ENCODE peak calls at places on chromosomes 11 and 22, in ten cellular contexts. R is psoas muscle, T is AG04449, E is PC-3, C is left ventricle myocardium inferior, Z is A549, U is endodermal cell, I is right lobe of liver, V is MM.1S, Q is esophagus squamous epithelium. A is an unnamed sample.

GRCh38 chr11:75878968-75879367 is 64.0 kb downstream of the UVRAG start:
- DNase-seq in R (no peak), T (no peak), E (no peak), C (no peak), Z (no peak), U (no peak), I (no peak), V (no peak), Q (no peak), A (no peak)

GRCh38 chr11:94849836-94850235 is 81.7 kb downstream of the AMOTL1 start:
- DNase-seq in R (no peak), T (no peak), E (no peak), C (peak; percentile 31), Z (no peak), U (no peak), I (no peak), V (no peak), Q (no peak), A (no peak)

GRCh38 chr11:73298233-73298632 is 9.8 kb upstream of the ARHGEF17 start:
- DNase-seq in R (peak; percentile 28), T (no peak), E (no peak), C (no peak), Z (no peak), U (no peak), I (no peak), V (no peak), Q (no peak), A (no peak)

GRCh38 chr11:128544625-128545024 is 42.7 kb downstream of the ETS1 start:
- DNase-seq in R (no peak), T (no peak), E (no peak), C (no peak), Z (no peak), U (no peak), I (no peak), V (no peak), Q (no peak), A (no peak)

GRCh38 chr11:58573451-58574104 is 2.1 kb downstream of the LPXN start:
- DNase-seq in R (peak; percentile 67), T (no peak), E (peak; percentile 96), C (peak; percentile 47), Z (peak; percentile 24), U (no peak), I (peak; percentile 52), V (peak; percentile 60), Q (no peak), A (no peak)

GRCh38 chr22:25085930-25086901 is 113.4 kb upstream of the CRYBB3 start:
- DNase-seq in R (peak; percentile 65), T (no peak), E (no peak), C (peak; percentile 55), Z (no peak), U (no peak), I (no peak), V (peak; percentile 11), Q (no peak), A (no peak)

GRCh38 chr22:33049125-33049729 is 9.0 kb downstream of the SYN3 start:
- DNase-seq in R (peak; percentile 81), T (no peak), E (peak; percentile 44), C (peak; percentile 70), Z (peak; percentile 31), U (peak; percentile 90), I (peak; percentile 70), V (peak; percentile 55), Q (no peak), A (peak; percentile 79)

GRCh38 chr22:49838771-49839717 is 11.4 kb upstream of the BRD1 start:
- DNase-seq in R (peak; percentile 43), T (no peak), E (no peak), C (no peak), Z (no peak), U (peak; percentile 75), I (no peak), V (no peak), Q (no peak), A (peak; percentile 76)

GRCh38 chr11:4076774-4077173 is 17.8 kb upstream of the RRM1 start:
- DNase-seq in R (no peak), T (no peak), E (no peak), C (no peak), Z (no peak), U (no peak), I (no peak), V (no peak), Q (no peak), A (no peak)

GRCh38 chr11:79437274-79437980 is 3.4 kb downstream of the TENM4 start:
- DNase-seq in R (peak; percentile 76), T (no peak), E (no peak), C (peak; percentile 76), Z (no peak), U (peak; percentile 94), I (peak; percentile 34), V (peak; percentile 10), Q (no peak), A (peak; percentile 82)

GRCh38 chr11:45568031-45568430 is 97.4 kb downstream of the CHST1 start:
- DNase-seq in R (no peak), T (no peak), E (no peak), C (no peak), Z (no peak), U (no peak), I (no peak), V (no peak), Q (no peak), A (no peak)

GRCh38 chr22:49367016-49367697 is 460.5 kb downstream of the BRD1 start:
- DNase-seq in R (no peak), T (no peak), E (no peak), C (no peak), Z (no peak), U (no peak), I (no peak), V (no peak), Q (no peak), A (no peak)

GRCh38 chr22:47197735-47198500 is 435.5 kb downstream of the TBC1D22A start:
- DNase-seq in R (peak; percentile 30), T (no peak), E (no peak), C (no peak), Z (no peak), U (peak; percentile 41), I (no peak), V (no peak), Q (no peak), A (peak; percentile 21)

GRCh38 chr22:21698430-21699329 is 32.9 kb downstream of the PPIL2 start:
- DNase-seq in R (peak; percentile 88), T (no peak), E (no peak), C (peak; percentile 70), Z (no peak), U (peak; percentile 66), I (no peak), V (no peak), Q (no peak), A (peak; percentile 57)

GRCh38 chr11:116727990-116728389 is 44.8 kb downstream of the BUD13 start:
- DNase-seq in R (no peak), T (no peak), E (peak; percentile 33), C (no peak), Z (no peak), U (no peak), I (no peak), V (no peak), Q (no peak), A (no peak)

GRCh38 chr11:116730568-116730967 is 42.2 kb downstream of the BUD13 start:
- DNase-seq in R (no peak), T (no peak), E (no peak), C (peak; percentile 28), Z (no peak), U (peak; percentile 40), I (no peak), V (no peak), Q (no peak), A (no peak)

GRCh38 chr11:116730241-116730561 is 42.6 kb downstream of the BUD13 start:
- DNase-seq in R (no peak), T (no peak), E (no peak), C (no peak), Z (no peak), U (no peak), I (no peak), V (no peak), Q (no peak), A (no peak)

GRCh38 chr11:116731097-116731761 is 41.6 kb downstream of the BUD13 start:
- DNase-seq in R (peak; percentile 79), T (no peak), E (peak; percentile 13), C (no peak), Z (no peak), U (peak; percentile 85), I (no peak), V (no peak), Q (no peak), A (peak; percentile 82)

DNA sequence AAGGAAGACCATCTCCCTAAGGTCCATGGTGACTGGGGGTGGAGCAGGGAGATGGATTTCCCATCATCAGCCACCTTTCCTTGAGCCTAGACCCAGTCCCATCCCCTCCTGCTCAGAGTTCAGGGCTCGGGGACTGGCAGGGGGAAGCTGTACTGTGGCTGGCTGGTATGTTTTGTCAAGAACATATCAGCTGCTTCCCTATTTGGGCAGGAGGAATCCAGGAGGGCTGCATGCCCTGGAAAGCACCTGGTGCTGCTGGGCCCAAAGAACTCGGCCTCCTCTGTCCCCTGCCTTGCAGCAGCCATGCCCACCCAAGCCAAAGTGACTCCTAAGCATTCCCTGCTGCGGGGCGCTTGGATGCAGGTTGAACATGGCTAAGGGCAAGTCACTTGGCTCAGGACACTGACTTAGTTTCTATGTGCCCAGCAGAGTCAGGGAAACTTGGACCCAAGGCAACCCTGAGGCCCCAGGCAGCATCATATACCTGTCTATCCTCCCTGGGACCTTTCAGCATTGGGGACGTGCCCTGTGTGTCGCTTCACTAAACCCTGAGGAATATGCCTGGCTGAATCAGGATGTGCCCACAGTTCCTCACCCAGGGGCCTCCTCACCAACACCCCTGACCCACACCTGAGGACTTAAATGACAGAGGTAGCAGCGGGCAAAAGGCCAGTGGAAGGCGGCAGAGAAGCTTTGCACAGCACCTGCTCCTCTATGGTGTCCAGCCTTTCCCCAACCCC is 43.1 kb downstream of the BUD13 start:
- DNase-seq in R (no peak), T (no peak), E (no peak), C (no peak), Z (no peak), U (peak; percentile 29), I (no peak), V (no peak), Q (no peak), A (no peak)
- TF ChIP-seq CTCF in R (no peak), T (no peak), E (no peak), C (no peak), Z (no peak), U (no peak), I (no peak), V (no peak), Q (no peak), A (no peak)

GRCh38 chr11:119341222-119342022 is 739 bp upstream of the C1QTNF5 start:
- DNase-seq in R (no peak), T (no peak), E (no peak), C (no peak), Z (no peak), U (peak; percentile 66), I (no peak), V (no peak), Q (no peak), A (peak; percentile 72)
- TF ChIP-seq CTCF in R (no peak), T (no peak), E (no peak), C (no peak), Z (no peak), U (no peak), I (no peak), V (no peak), Q (no peak), A (no peak)

GRCh38 chr11:86632499-86633269 is 39.7 kb downstream of the ME3 start:
- DNase-seq in R (peak; percentile 59), T (peak; percentile 85), E (peak; percentile 92), C (no peak), Z (peak; percentile 89), U (peak; percentile 89), I (no peak), V (no peak), Q (no peak), A (peak; percentile 77)
- TF ChIP-seq CTCF in R (peak; percentile 23), T (peak; percentile 52), E (peak; percentile 28), C (peak; percentile 43), Z (peak; percentile 53), U (peak; percentile 70), I (peak; percentile 6), V (no peak), Q (peak; percentile 31), A (peak; percentile 50)

GRCh38 chr22:30823015-30823370 is 128.3 kb downstream of the OSBP2 start:
- DNase-seq in R (no peak), T (no peak), E (peak; percentile 47), C (no peak), Z (no peak), U (peak; percentile 82), I (no peak), V (no peak), Q (no peak), A (peak; percentile 50)
- TF ChIP-seq CTCF in R (no peak), T (no peak), E (no peak), C (no peak), Z (no peak), U (peak; percentile 45), I (no peak), V (no peak), Q (no peak), A (peak; percentile 43)